ENCODE peak calls at places on chromosome 5, in ten cellular contexts. One of them, this sample, is unnamed.

GRCh38 chr5:161105563-161105962 is 253.6 kb upstream of the ATP10B start:
- DNase-seq in adrenal gland: peak
- DNase-seq in IMR-90: no peak
- DNase-seq in A549: no peak
- DNase-seq in transverse colon: no peak
- DNase-seq in CD8-positive, alpha-beta T cell: no peak
- DNase-seq in OCI-LY7: no peak
- DNase-seq in breast epithelium: no peak
- DNase-seq in H1: no peak
- DNase-seq in heart right ventricle: no peak
- DNase-seq in this sample: no peak

GRCh38 chr5:56272765-56273164 is 39.6 kb upstream of the ANKRD55 start:
- DNase-seq in OCI-LY7: no peak
- DNase-seq in IMR-90: no peak
- DNase-seq in adrenal gland: no peak
- DNase-seq in heart right ventricle: no peak
- DNase-seq in CD8-positive, alpha-beta T cell: no peak
- DNase-seq in breast epithelium: no peak
- DNase-seq in A549: no peak
- DNase-seq in transverse colon: no peak
- DNase-seq in H1: no peak
- DNase-seq in this sample: no peak

GRCh38 chr5:178340187-178340586 is 107.6 kb upstream of the PHYKPL start:
- DNase-seq in heart right ventricle: no peak
- DNase-seq in breast epithelium: no peak
- DNase-seq in OCI-LY7: no peak
- DNase-seq in IMR-90: no peak
- DNase-seq in A549: no peak
- DNase-seq in adrenal gland: no peak
- DNase-seq in transverse colon: no peak
- DNase-seq in CD8-positive, alpha-beta T cell: no peak
- DNase-seq in H1: no peak
- DNase-seq in this sample: no peak

GRCh38 chr5:132257131-132258101 is at the start of gene PDLIM4:
- DNase-seq in OCI-LY7: no peak
- DNase-seq in transverse colon: peak
- DNase-seq in CD8-positive, alpha-beta T cell: peak
- DNase-seq in adrenal gland: peak
- DNase-seq in breast epithelium: no peak
- DNase-seq in H1: no peak
- DNase-seq in IMR-90: no peak
- DNase-seq in heart right ventricle: peak
- DNase-seq in A549: no peak
- DNase-seq in this sample: no peak

GRCh38 chr5:88736494-88736893 is 146.5 kb downstream of the MEF2C start:
- DNase-seq in transverse colon: no peak
- DNase-seq in OCI-LY7: peak
- DNase-seq in H1: no peak
- DNase-seq in A549: no peak
- DNase-seq in breast epithelium: no peak
- DNase-seq in heart right ventricle: no peak
- DNase-seq in adrenal gland: no peak
- DNase-seq in CD8-positive, alpha-beta T cell: no peak
- DNase-seq in IMR-90: no peak
- DNase-seq in this sample: no peak

GRCh38 chr5:34742112-34742511 is 86.0 kb downstream of the RAI14 start:
- DNase-seq in CD8-positive, alpha-beta T cell: no peak
- DNase-seq in A549: peak
- DNase-seq in H1: no peak
- DNase-seq in heart right ventricle: no peak
- DNase-seq in transverse colon: no peak
- DNase-seq in adrenal gland: no peak
- DNase-seq in OCI-LY7: no peak
- DNase-seq in IMR-90: no peak
- DNase-seq in breast epithelium: no peak
- DNase-seq in this sample: no peak

GRCh38 chr5:71932131-71932635 is 175.1 kb upstream of the MAP1B start:
- DNase-seq in IMR-90: peak
- DNase-seq in heart right ventricle: no peak
- DNase-seq in breast epithelium: no peak
- DNase-seq in H1: no peak
- DNase-seq in OCI-LY7: no peak
- DNase-seq in adrenal gland: no peak
- DNase-seq in A549: peak
- DNase-seq in transverse colon: no peak
- DNase-seq in CD8-positive, alpha-beta T cell: no peak
- DNase-seq in this sample: no peak

GRCh38 chr5:171429543-171429910 is 10.1 kb downstream of the FGF18 start:
- DNase-seq in CD8-positive, alpha-beta T cell: no peak
- DNase-seq in H1: no peak
- DNase-seq in IMR-90: no peak
- DNase-seq in breast epithelium: no peak
- DNase-seq in A549: no peak
- DNase-seq in transverse colon: no peak
- DNase-seq in OCI-LY7: no peak
- DNase-seq in heart right ventricle: no peak
- DNase-seq in adrenal gland: no peak
- DNase-seq in this sample: no peak

GRCh38 chr5:142323480-142324376 is 1.1 kb downstream of the SPRY4 start:
- DNase-seq in adrenal gland: peak
- DNase-seq in A549: peak
- DNase-seq in IMR-90: peak
- DNase-seq in breast epithelium: no peak
- DNase-seq in heart right ventricle: peak
- DNase-seq in CD8-positive, alpha-beta T cell: no peak
- DNase-seq in transverse colon: peak
- DNase-seq in H1: no peak
- DNase-seq in OCI-LY7: no peak
- DNase-seq in this sample: no peak

GRCh38 chr5:115333164-115333563 is 36.7 kb upstream of the CCDC112 start:
- DNase-seq in CD8-positive, alpha-beta T cell: no peak
- DNase-seq in A549: no peak
- DNase-seq in OCI-LY7: no peak
- DNase-seq in IMR-90: peak
- DNase-seq in heart right ventricle: no peak
- DNase-seq in H1: no peak
- DNase-seq in transverse colon: no peak
- DNase-seq in adrenal gland: no peak
- DNase-seq in breast epithelium: no peak
- DNase-seq in this sample: no peak

GRCh38 chr5:178839319-178839704 is 20.4 kb upstream of the ZNF354B start:
- DNase-seq in CD8-positive, alpha-beta T cell: peak
- DNase-seq in adrenal gland: peak
- DNase-seq in H1: peak
- DNase-seq in transverse colon: peak
- DNase-seq in IMR-90: no peak
- DNase-seq in A549: peak
- DNase-seq in heart right ventricle: no peak
- DNase-seq in OCI-LY7: peak
- DNase-seq in breast epithelium: peak
- DNase-seq in this sample: peak

GRCh38 chr5:52844885-52845284 is 57.2 kb downstream of the ITGA1 start:
- DNase-seq in breast epithelium: no peak
- DNase-seq in OCI-LY7: no peak
- DNase-seq in heart right ventricle: no peak
- DNase-seq in H1: no peak
- DNase-seq in A549: no peak
- DNase-seq in IMR-90: peak
- DNase-seq in CD8-positive, alpha-beta T cell: no peak
- DNase-seq in transverse colon: no peak
- DNase-seq in adrenal gland: no peak
- DNase-seq in this sample: no peak

GRCh38 chr5:170854550-170854949 is 7.3 kb upstream of the RANBP17 start:
- DNase-seq in A549: no peak
- DNase-seq in heart right ventricle: no peak
- DNase-seq in transverse colon: no peak
- DNase-seq in adrenal gland: no peak
- DNase-seq in CD8-positive, alpha-beta T cell: no peak
- DNase-seq in breast epithelium: no peak
- DNase-seq in OCI-LY7: no peak
- DNase-seq in IMR-90: peak
- DNase-seq in H1: no peak
- DNase-seq in this sample: no peak

GRCh38 chr5:16869821-16870796 is 66.0 kb downstream of the MYO10 start:
- DNase-seq in IMR-90: peak
- DNase-seq in adrenal gland: no peak
- DNase-seq in CD8-positive, alpha-beta T cell: no peak
- DNase-seq in A549: peak
- DNase-seq in H1: no peak
- DNase-seq in transverse colon: no peak
- DNase-seq in breast epithelium: no peak
- DNase-seq in OCI-LY7: no peak
- DNase-seq in heart right ventricle: no peak
- DNase-seq in this sample: no peak
- H3K4me3 ChIP-seq in IMR-90: no peak
- H3K4me3 ChIP-seq in adrenal gland: no peak
- H3K4me3 ChIP-seq in CD8-positive, alpha-beta T cell: no peak
- H3K4me3 ChIP-seq in A549: peak
- H3K4me3 ChIP-seq in H1: no peak
- H3K4me3 ChIP-seq in transverse colon: no peak
- H3K4me3 ChIP-seq in breast epithelium: no peak
- H3K4me3 ChIP-seq in OCI-LY7: no peak
- H3K4me3 ChIP-seq in heart right ventricle: no peak
- H3K4me3 ChIP-seq in this sample: no peak

GRCh38 chr5:112238473-112238872 is 180.6 kb downstream of the EPB41L4A start:
- DNase-seq in IMR-90: no peak
- DNase-seq in adrenal gland: no peak
- DNase-seq in transverse colon: no peak
- DNase-seq in OCI-LY7: peak
- DNase-seq in H1: no peak
- DNase-seq in CD8-positive, alpha-beta T cell: no peak
- DNase-seq in A549: peak
- DNase-seq in heart right ventricle: no peak
- DNase-seq in breast epithelium: no peak
- DNase-seq in this sample: no peak
- TF ChIP-seq CTCF in IMR-90: no peak
- TF ChIP-seq CTCF in adrenal gland: no peak
- TF ChIP-seq CTCF in transverse colon: no peak
- TF ChIP-seq CTCF in OCI-LY7: peak
- TF ChIP-seq CTCF in H1: no peak
- TF ChIP-seq CTCF in CD8-positive, alpha-beta T cell: no peak
- TF ChIP-seq CTCF in A549: no peak
- TF ChIP-seq CTCF in heart right ventricle: peak
- TF ChIP-seq CTCF in breast epithelium: no peak
- TF ChIP-seq CTCF in this sample: no peak

GRCh38 chr5:17794829-17795228 is 160.6 kb downstream of the TAF11L14 start:
- DNase-seq in heart right ventricle: no peak
- DNase-seq in adrenal gland: no peak
- DNase-seq in transverse colon: no peak
- DNase-seq in breast epithelium: no peak
- DNase-seq in H1: no peak
- DNase-seq in OCI-LY7: no peak
- DNase-seq in A549: no peak
- DNase-seq in CD8-positive, alpha-beta T cell: no peak
- DNase-seq in IMR-90: no peak
- DNase-seq in this sample: no peak

GRCh38 chr5:17796757-17797398 is 162.6 kb downstream of the TAF11L14 start:
- DNase-seq in heart right ventricle: no peak
- DNase-seq in OCI-LY7: no peak
- DNase-seq in A549: peak
- DNase-seq in IMR-90: no peak
- DNase-seq in adrenal gland: no peak
- DNase-seq in breast epithelium: no peak
- DNase-seq in transverse colon: no peak
- DNase-seq in H1: no peak
- DNase-seq in CD8-positive, alpha-beta T cell: no peak
- DNase-seq in this sample: no peak

GRCh38 chr5:17803976-17804375 is 169.7 kb downstream of the TAF11L14 start:
- DNase-seq in adrenal gland: no peak
- DNase-seq in IMR-90: no peak
- DNase-seq in heart right ventricle: no peak
- DNase-seq in H1: no peak
- DNase-seq in A549: no peak
- DNase-seq in OCI-LY7: no peak
- DNase-seq in CD8-positive, alpha-beta T cell: no peak
- DNase-seq in transverse colon: no peak
- DNase-seq in breast epithelium: no peak
- DNase-seq in this sample: no peak

GRCh38 chr5:17802256-17802655 is 168.0 kb downstream of the TAF11L14 start:
- DNase-seq in CD8-positive, alpha-beta T cell: no peak
- DNase-seq in OCI-LY7: no peak
- DNase-seq in A549: no peak
- DNase-seq in transverse colon: no peak
- DNase-seq in adrenal gland: no peak
- DNase-seq in breast epithelium: no peak
- DNase-seq in IMR-90: no peak
- DNase-seq in H1: no peak
- DNase-seq in heart right ventricle: no peak
- DNase-seq in this sample: no peak

DNA sequence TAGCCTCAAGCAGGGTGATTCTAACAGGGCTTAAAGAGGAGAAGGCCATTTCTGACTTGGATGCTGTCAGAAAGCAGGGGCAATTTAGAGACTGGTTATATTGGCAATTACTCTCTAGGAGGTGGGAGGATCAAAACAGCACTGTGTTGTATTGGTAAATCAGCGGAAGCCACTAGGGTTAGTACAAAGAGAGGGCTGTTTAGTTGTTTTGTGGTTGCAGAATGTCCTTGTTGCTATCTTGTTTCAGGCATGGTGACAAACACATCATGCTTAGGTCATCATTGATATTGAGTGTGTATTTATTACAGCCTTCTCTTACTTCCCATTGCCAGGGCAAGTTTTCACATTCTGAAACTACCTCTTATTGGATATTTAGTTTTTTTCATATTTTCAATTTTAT is 165.3 kb downstream of the TAF11L14 start:
- DNase-seq in transverse colon: no peak
- DNase-seq in adrenal gland: no peak
- DNase-seq in heart right ventricle: no peak
- DNase-seq in A549: no peak
- DNase-seq in breast epithelium: no peak
- DNase-seq in CD8-positive, alpha-beta T cell: no peak
- DNase-seq in OCI-LY7: no peak
- DNase-seq in IMR-90: no peak
- DNase-seq in H1: no peak
- DNase-seq in this sample: no peak
- H3K27ac ChIP-seq in transverse colon: no peak
- H3K27ac ChIP-seq in adrenal gland: no peak
- H3K27ac ChIP-seq in heart right ventricle: no peak
- H3K27ac ChIP-seq in A549: no peak
- H3K27ac ChIP-seq in breast epithelium: no peak
- H3K27ac ChIP-seq in CD8-positive, alpha-beta T cell: no peak
- H3K27ac ChIP-seq in OCI-LY7: no peak
- H3K27ac ChIP-seq in IMR-90: no peak
- H3K27ac ChIP-seq in H1: no peak
- H3K27ac ChIP-seq in this sample: no peak

DNA sequence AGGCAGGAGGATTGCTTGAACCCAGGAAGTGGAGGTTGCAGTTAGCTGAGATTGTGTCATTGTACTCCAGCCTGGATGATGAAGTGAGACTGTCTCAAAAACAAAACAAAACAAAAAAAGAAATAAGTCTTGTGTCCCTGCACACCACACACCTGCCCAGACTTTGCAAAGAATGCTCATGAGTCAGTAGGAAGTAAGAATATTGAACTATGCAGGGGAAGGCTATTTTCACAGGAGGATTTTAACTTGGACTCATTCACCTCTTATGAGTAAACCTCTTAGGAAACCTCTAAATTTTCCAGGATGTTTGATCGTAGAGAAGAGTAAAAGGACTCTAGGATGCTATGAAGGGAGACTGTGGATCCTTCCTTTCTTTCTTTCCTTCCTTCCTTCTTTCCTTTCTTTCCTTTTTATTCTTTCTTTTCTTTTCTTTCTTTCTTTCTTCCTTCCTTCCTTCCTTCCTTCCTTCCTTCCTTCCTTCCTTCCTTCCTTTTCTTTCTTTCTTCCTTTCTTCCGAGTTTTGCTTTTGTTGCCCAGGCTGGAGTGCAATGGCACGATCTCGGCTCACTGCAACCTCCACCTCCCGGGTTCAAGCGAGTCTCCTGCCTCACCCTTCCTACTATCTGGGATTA is 96.7 kb upstream of the CLINT1 start:
- DNase-seq in CD8-positive, alpha-beta T cell: no peak
- DNase-seq in breast epithelium: no peak
- DNase-seq in transverse colon: no peak
- DNase-seq in A549: no peak
- DNase-seq in OCI-LY7: no peak
- DNase-seq in IMR-90: no peak
- DNase-seq in adrenal gland: no peak
- DNase-seq in heart right ventricle: no peak
- DNase-seq in H1: no peak
- DNase-seq in this sample: no peak
- H3K4me3 ChIP-seq in CD8-positive, alpha-beta T cell: no peak
- H3K4me3 ChIP-seq in breast epithelium: no peak
- H3K4me3 ChIP-seq in transverse colon: no peak
- H3K4me3 ChIP-seq in A549: no peak
- H3K4me3 ChIP-seq in OCI-LY7: no peak
- H3K4me3 ChIP-seq in IMR-90: no peak
- H3K4me3 ChIP-seq in adrenal gland: no peak
- H3K4me3 ChIP-seq in heart right ventricle: no peak
- H3K4me3 ChIP-seq in H1: no peak
- H3K4me3 ChIP-seq in this sample: no peak